ENCODE peak calls at places on chromosomes 7 and 10, in five cellular contexts. J, Y, L, M and O are unnamed samples.

GRCh38 chr10:57799625-57800024 is 468.1 kb downstream of the IPMK start:
- DNase-seq in J (no peak), Y (no peak), L (peak), M (no peak), O (no peak)

GRCh38 chr10:88281592-88282268 is 301.4 kb downstream of the RNLS start:
- DNase-seq in J (no peak), Y (peak), L (peak), M (no peak), O (no peak)

GRCh38 chr10:92920866-92921265 is 72.5 kb downstream of the EXOC6 start:
- DNase-seq in J (no peak), Y (no peak), L (no peak), M (no peak), O (no peak)

GRCh38 chr10:124992462-124993344 is 50.8 kb downstream of the ZRANB1 start:
- DNase-seq in J (peak), Y (peak), L (peak), M (peak), O (peak)

GRCh38 chr7:1738956-1739355 is 68.9 kb downstream of the ELFN1 start:
- DNase-seq in J (no peak), Y (no peak), L (no peak), M (no peak), O (no peak)

GRCh38 chr10:5977471-5978370 is at the start of gene IL15RA:
- DNase-seq in J (peak), Y (peak), L (peak), M (peak), O (peak)

GRCh38 chr10:131219955-131220489 is 91.5 kb downstream of the TCERG1L start:
- DNase-seq in J (no peak), Y (no peak), L (no peak), M (no peak), O (no peak)

GRCh38 chr10:28177944-28178637 is 124.8 kb downstream of the MPP7 start:
- DNase-seq in J (no peak), Y (peak), L (no peak), M (peak), O (no peak)

GRCh38 chr7:36216063-36216684 is 63.1 kb downstream of the EEPD1 start:
- DNase-seq in J (no peak), Y (peak), L (peak), M (no peak), O (no peak)

GRCh38 chr7:107961399-107961798 is 41.6 kb downstream of the LAMB1 start:
- DNase-seq in J (no peak), Y (no peak), L (peak), M (no peak), O (no peak)

GRCh38 chr10:50552308-50552707 is 71.4 kb downstream of the SGMS1 start:
- DNase-seq in J (no peak), Y (peak), L (no peak), M (no peak), O (no peak)

GRCh38 chr10:119268428-119268827 is 61.1 kb downstream of the GRK5 start:
- DNase-seq in J (no peak), Y (no peak), L (no peak), M (no peak), O (no peak)

GRCh38 chr7:94241402-94241925 is 153.2 kb upstream of the COL1A2 start:
- DNase-seq in J (no peak), Y (no peak), L (no peak), M (no peak), O (no peak)

GRCh38 chr7:154853727-154854095 is 149.2 kb downstream of the PAXIP1 start:
- DNase-seq in J (no peak), Y (no peak), L (no peak), M (no peak), O (no peak)

GRCh38 chr7:95725170-95725569 is 47.2 kb upstream of the DYNC1I1 start:
- DNase-seq in J (no peak), Y (no peak), L (peak), M (no peak), O (no peak)

GRCh38 chr10:15791816-15792524 is 68.3 kb downstream of the MINDY3 start:
- DNase-seq in J (no peak), Y (peak), L (no peak), M (no peak), O (no peak)